ENCODE peak calls at places on chromosome 10, in seven cellular contexts. One of them, this sample, is unnamed.

GRCh38 chr10:25047902-25048301 is 31.5 kb downstream of the THNSL1 start:
- DNase-seq in AG08396: peak
- DNase-seq in HS-5: peak
- DNase-seq in A549: no peak
- DNase-seq in HTR-8/SVneo: no peak
- DNase-seq in AG20443: peak
- DNase-seq in coronary artery: no peak
- DNase-seq in this sample: peak

GRCh38 chr10:48556713-48557112 is 48.2 kb downstream of the ARHGAP22 start:
- DNase-seq in AG08396: no peak
- DNase-seq in HS-5: no peak
- DNase-seq in A549: no peak
- DNase-seq in HTR-8/SVneo: no peak
- DNase-seq in AG20443: no peak
- DNase-seq in coronary artery: peak
- DNase-seq in this sample: no peak

GRCh38 chr10:60073397-60073780 is 167.0 kb upstream of the CCDC6 start:
- DNase-seq in AG08396: no peak
- DNase-seq in HS-5: no peak
- DNase-seq in A549: no peak
- DNase-seq in HTR-8/SVneo: no peak
- DNase-seq in AG20443: no peak
- DNase-seq in coronary artery: no peak
- DNase-seq in this sample: no peak

GRCh38 chr10:97210576-97210975 is 24.8 kb upstream of the SLIT1 start:
- DNase-seq in AG08396: peak
- DNase-seq in HS-5: peak
- DNase-seq in A549: peak
- DNase-seq in HTR-8/SVneo: peak
- DNase-seq in AG20443: peak
- DNase-seq in coronary artery: no peak
- DNase-seq in this sample: peak

GRCh38 chr10:71333154-71333887 is 14.3 kb downstream of the SLC29A3 start:
- DNase-seq in AG08396: no peak
- DNase-seq in HS-5: no peak
- DNase-seq in A549: no peak
- DNase-seq in HTR-8/SVneo: no peak
- DNase-seq in AG20443: no peak
- DNase-seq in coronary artery: no peak
- DNase-seq in this sample: no peak

GRCh38 chr10:509361-510102 is 179.9 kb downstream of the DIP2C start:
- DNase-seq in AG08396: no peak
- DNase-seq in HS-5: no peak
- DNase-seq in A549: no peak
- DNase-seq in HTR-8/SVneo: no peak
- DNase-seq in AG20443: no peak
- DNase-seq in coronary artery: no peak
- DNase-seq in this sample: no peak

GRCh38 chr10:48274636-48275035 is at the start of gene FRMPD2:
- DNase-seq in AG08396: no peak
- DNase-seq in HS-5: no peak
- DNase-seq in A549: no peak
- DNase-seq in HTR-8/SVneo: no peak
- DNase-seq in AG20443: peak
- DNase-seq in coronary artery: no peak
- DNase-seq in this sample: no peak

GRCh38 chr10:103238506-103239252 is 7.0 kb upstream of the RPEL1 start:
- DNase-seq in AG08396: peak
- DNase-seq in HS-5: no peak
- DNase-seq in A549: peak
- DNase-seq in HTR-8/SVneo: peak
- DNase-seq in AG20443: peak
- DNase-seq in coronary artery: no peak
- DNase-seq in this sample: peak

GRCh38 chr10:69786791-69787190 is 14.9 kb upstream of the COL13A1 start:
- DNase-seq in AG08396: peak
- DNase-seq in HS-5: no peak
- DNase-seq in A549: peak
- DNase-seq in HTR-8/SVneo: no peak
- DNase-seq in AG20443: peak
- DNase-seq in coronary artery: no peak
- DNase-seq in this sample: peak

This sample was measured in fibroblast of mammary gland.